ENCODE peak calls at places on chromosomes 2 and 18, in eight cellular contexts. V is transverse colon, Z is HCT116, I is spleen, G is A549, Y is Peyer's patch, E is heart left ventricle, N is right lobe of liver. T is an unnamed sample.

GRCh38 chr2:101613073-101613704 is 84.3 kb upstream of the MAP4K4 start:
- DNase-seq in V (no peak), Z (no peak), I (no peak), G (no peak), Y (no peak), E (no peak), N (no peak), T (peak)

GRCh38 chr2:39275016-39275415 is 31.2 kb upstream of the CDKL4 start:
- DNase-seq in V (no peak), Z (no peak), I (no peak), G (no peak), Y (no peak), E (no peak), N (no peak), T (no peak)

GRCh38 chr2:186919272-186919671 is 70.3 kb upstream of the ZSWIM2 start:
- DNase-seq in V (no peak), Z (peak), I (no peak), G (no peak), Y (no peak), E (no peak), N (no peak), T (no peak)

GRCh38 chr2:102230410-102230909 is 43.6 kb downstream of the IL1RL2 start:
- DNase-seq in V (no peak), Z (no peak), I (no peak), G (no peak), Y (no peak), E (no peak), N (no peak), T (no peak)

GRCh38 chr18:10400534-10400933 is 53.9 kb upstream of the APCDD1 start:
- DNase-seq in V (no peak), Z (no peak), I (no peak), G (no peak), Y (no peak), E (no peak), N (no peak), T (no peak)

GRCh38 chr18:457533-457932 is 43.0 kb downstream of the COLEC12 start:
- DNase-seq in V (no peak), Z (no peak), I (no peak), G (no peak), Y (no peak), E (no peak), N (no peak), T (no peak)

GRCh38 chr18:7711495-7711894 is 144.4 kb downstream of the PTPRM start:
- DNase-seq in V (no peak), Z (no peak), I (no peak), G (no peak), Y (no peak), E (no peak), N (no peak), T (no peak)

GRCh38 chr2:36849265-36849664 is 117.1 kb downstream of the STRN start:
- DNase-seq in V (no peak), Z (no peak), I (no peak), G (no peak), Y (no peak), E (no peak), N (no peak), T (no peak)

GRCh38 chr2:68907232-68907922 is 36.2 kb upstream of the BMP10 start:
- DNase-seq in V (no peak), Z (no peak), I (no peak), G (no peak), Y (no peak), E (no peak), N (no peak), T (no peak)

GRCh38 chr2:174997110-174997509 is 8.1 kb downstream of the CHN1 start:
- DNase-seq in V (no peak), Z (no peak), I (no peak), G (no peak), Y (no peak), E (no peak), N (no peak), T (no peak)

GRCh38 chr2:174334781-174335604 is at the start of gene SP9:
- DNase-seq in V (peak), Z (no peak), I (no peak), G (peak), Y (no peak), E (no peak), N (no peak), T (no peak)

DNA sequence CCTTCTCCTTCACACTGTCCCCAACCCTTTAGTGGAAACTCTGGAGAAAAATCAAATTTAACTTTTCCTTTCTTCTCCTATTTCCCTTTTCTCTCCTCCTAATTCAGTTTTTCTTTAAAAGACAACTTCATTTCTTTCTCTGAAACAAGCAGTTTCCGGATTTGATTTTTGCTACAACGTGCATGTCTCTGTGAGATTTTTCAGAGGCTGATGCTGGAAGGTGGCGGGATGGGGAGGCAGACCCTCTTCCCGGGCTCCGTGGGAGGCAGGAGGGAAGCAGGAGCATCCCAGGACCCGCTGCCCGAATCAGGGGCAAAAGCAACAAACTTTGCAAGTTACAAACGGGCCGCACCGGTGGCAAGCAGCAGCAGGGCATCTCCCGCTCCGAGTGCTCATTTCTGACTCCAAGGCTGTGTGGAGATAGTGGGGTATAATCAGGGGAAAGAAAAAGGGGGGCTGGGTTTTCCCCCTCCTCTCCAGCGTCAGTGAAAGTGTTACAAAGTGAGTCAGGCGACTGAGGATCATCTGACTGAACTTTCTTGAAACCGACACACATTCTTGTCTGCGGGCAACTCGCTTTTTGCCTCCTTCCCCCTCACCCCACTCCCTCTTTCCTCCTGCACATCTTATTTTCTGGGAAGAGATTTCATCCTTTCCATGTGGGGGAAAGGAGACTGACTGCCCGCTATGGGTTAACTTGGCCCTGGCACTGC is 6.4 kb downstream of the ZEB2 start:
- DNase-seq in V (no peak), Z (no peak), I (peak), G (no peak), Y (no peak), E (peak), N (no peak), T (no peak)
- TF ChIP-seq POLR2A in V (peak), Z (no peak), I (no peak), G (no peak), Y (no peak), E (peak), N (peak), T (no peak)

GRCh38 chr2:9547272-9547991 is 8.2 kb downstream of the ADAM17 start:
- DNase-seq in V (no peak), Z (no peak), I (no peak), G (no peak), Y (no peak), E (no peak), N (no peak), T (no peak)

GRCh38 chr2:9548506-9548905 is 7.1 kb downstream of the ADAM17 start:
- DNase-seq in V (no peak), Z (no peak), I (no peak), G (no peak), Y (no peak), E (no peak), N (no peak), T (no peak)

GRCh38 chr2:9545502-9545901 is 10.1 kb downstream of the ADAM17 start:
- DNase-seq in V (no peak), Z (no peak), I (no peak), G (no peak), Y (no peak), E (no peak), N (no peak), T (no peak)

GRCh38 chr2:9539530-9539929 is 16.1 kb downstream of the ADAM17 start:
- DNase-seq in V (no peak), Z (no peak), I (no peak), G (no peak), Y (no peak), E (no peak), N (no peak), T (no peak)

GRCh38 chr2:9543557-9543956 is 12.1 kb downstream of the ADAM17 start:
- DNase-seq in V (no peak), Z (no peak), I (no peak), G (no peak), Y (no peak), E (no peak), N (no peak), T (no peak)
- TF ChIP-seq CTCF in V (no peak), Z (no peak), I (no peak), G (no peak), Y (no peak), E (no peak), N (no peak), T (no peak)

GRCh38 chr2:241227635-241227993 is 39.1 kb downstream of the ANO7 start:
- DNase-seq in V (no peak), Z (no peak), I (no peak), G (no peak), Y (no peak), E (no peak), N (no peak), T (no peak)

GRCh38 chr2:241230435-241230834 is 42.0 kb downstream of the ANO7 start:
- DNase-seq in V (no peak), Z (no peak), I (peak), G (no peak), Y (no peak), E (no peak), N (no peak), T (no peak)

GRCh38 chr2:241229563-241230401 is 41.3 kb downstream of the ANO7 start:
- DNase-seq in V (no peak), Z (no peak), I (peak), G (no peak), Y (no peak), E (no peak), N (no peak), T (no peak)

GRCh38 chr2:241228081-241228859 is 39.8 kb downstream of the ANO7 start:
- DNase-seq in V (no peak), Z (no peak), I (peak), G (no peak), Y (no peak), E (no peak), N (no peak), T (no peak)

GRCh38 chr2:241228860-241229516 is 40.5 kb downstream of the ANO7 start:
- DNase-seq in V (no peak), Z (no peak), I (peak), G (no peak), Y (no peak), E (peak), N (no peak), T (no peak)
- TF ChIP-seq POLR2A in V (no peak), Z (no peak), I (no peak), G (no peak), Y (no peak), E (no peak), N (no peak), T (no peak)

GRCh38 chr2:73931531-73932500 is 5.1 kb downstream of the DGUOK start:
- DNase-seq in V (no peak), Z (no peak), I (no peak), G (no peak), Y (no peak), E (no peak), N (no peak), T (no peak)
- TF ChIP-seq CTCF in V (no peak), Z (no peak), I (no peak), G (no peak), Y (no peak), E (no peak), N (no peak), T (no peak)

GRCh38 chr2:203155406-203155805 is 83.4 kb upstream of the CYP20A1 start:
- DNase-seq in V (no peak), Z (peak), I (no peak), G (no peak), Y (no peak), E (no peak), N (no peak), T (no peak)
- TF ChIP-seq POLR2A in V (no peak), Z (no peak), I (no peak), G (no peak), Y (no peak), E (no peak), N (no peak), T (no peak)

DNA sequence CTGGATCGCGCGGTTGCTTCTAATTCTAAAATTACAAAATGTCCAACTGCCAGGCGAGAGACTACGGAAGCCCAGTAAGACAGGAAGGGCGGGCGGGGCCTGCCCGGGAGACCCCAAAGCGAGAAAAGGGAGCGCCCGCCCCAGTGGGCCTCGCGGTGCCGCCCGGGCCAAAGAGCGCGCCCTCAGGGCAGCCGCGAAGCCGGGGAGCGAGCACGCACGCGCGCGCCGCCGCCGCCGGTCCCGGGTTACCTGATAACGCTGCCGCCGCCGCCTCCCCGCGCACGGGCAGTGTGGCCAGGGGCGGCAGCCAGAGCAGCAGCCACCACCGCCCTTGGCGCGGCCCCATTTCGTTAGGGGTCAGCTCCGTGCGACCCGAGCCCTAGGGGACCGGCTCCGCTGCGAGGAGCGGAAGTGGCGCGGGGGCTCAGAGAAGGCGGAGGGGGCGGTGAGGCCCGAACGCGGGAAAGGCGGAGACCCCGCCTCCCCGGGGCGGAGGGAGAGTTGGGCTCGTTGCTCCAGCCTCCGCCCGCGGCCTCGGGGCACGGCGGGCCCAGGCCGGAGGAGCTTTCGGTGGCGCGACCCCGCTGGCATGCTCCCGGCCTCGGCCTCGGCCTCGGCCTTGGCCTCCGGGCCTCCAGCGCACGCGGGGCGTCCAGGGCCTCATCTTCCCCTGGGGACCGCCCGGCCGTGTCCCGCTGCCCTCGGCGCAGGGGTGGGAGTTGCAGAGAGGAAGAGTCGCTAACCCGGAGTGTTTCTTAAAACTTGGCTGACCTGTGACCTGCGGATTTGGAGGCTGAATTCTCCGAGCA is at the start of gene NEMP2:
- DNase-seq in V (peak), Z (no peak), I (peak), G (peak), Y (peak), E (peak), N (peak), T (peak)
- TF ChIP-seq CTCF in V (no peak), Z (no peak), I (no peak), G (no peak), Y (no peak), E (no peak), N (no peak), T (no peak)

DNA sequence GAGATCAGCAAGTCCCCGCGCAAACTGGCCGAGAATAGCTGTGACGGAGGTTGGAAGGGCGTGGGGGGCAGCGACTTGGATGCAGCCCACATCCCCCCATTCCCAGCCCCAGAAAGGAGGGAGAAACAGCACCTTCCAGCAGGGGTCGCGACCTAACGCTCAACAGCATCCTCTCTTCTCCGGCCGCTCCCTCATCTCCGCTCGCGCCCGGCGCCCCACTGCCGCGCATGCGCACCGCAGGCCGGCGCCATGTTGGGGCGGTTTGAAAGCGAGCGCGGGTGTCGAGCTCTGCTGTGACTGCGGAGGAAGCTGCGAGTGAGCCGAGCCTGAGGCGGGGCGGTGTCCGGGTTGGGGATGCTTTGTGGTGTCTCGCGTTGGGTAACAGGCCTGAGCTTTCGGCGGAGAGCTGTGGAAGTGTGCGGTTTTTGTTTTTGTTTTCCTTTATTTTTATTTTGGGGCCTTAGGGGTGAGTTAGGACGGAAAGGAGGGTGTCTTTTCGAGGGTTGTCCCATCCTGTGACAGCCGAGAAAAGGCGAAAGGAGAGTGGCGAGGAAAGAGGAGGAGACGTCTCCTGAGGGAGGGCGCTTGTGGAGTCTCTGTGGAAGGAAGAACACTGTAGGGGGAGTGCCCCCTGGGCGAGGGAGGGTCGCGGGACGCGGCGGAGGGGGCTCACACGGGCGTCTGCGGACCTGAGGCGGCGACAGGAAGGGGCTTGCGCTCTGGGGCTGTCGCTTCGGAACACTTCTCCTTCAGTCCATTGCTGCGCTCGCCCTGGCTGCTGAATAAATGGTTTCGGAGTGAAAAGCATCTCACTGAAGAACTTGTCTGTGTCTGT is at the start of the genes C18orf54 and STARD6:
- DNase-seq in V (peak), Z (peak), I (peak), G (peak), Y (peak), E (peak), N (peak), T (peak)
- TF ChIP-seq POLR2A in V (peak), Z (peak), I (no peak), G (peak), Y (no peak), E (peak), N (no peak), T (no peak)

DNA sequence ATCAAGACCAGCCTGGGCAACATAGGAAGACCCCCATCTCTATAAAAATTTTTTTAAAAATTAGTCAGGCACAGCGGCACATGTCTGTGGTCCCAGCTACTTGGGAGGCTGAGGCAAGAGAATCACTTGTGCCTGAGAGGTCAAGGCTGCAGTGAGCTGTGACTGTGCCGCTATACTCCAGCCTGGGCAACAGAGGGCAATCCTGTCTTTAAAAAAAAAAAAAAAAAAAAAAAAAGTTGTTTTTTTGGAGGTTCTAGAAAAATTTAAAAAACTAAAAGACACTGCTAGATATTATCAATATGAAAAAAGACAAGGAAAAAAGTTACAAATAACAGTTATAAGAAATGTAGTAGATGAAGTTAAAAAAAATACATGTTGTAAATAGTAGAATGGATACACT is 56.1 kb upstream of the C2orf15 start:
- DNase-seq in V (no peak), Z (no peak), I (no peak), G (no peak), Y (no peak), E (no peak), N (no peak), T (no peak)
- TF ChIP-seq CTCF in V (no peak), Z (peak), I (no peak), G (peak), Y (no peak), E (no peak), N (no peak), T (no peak)

GRCh38 chr18:74496508-74497307 is 545 bp downstream of the CNDP2 start:
- DNase-seq in V (peak), Z (peak), I (no peak), G (peak), Y (peak), E (peak), N (no peak), T (peak)
- TF ChIP-seq POLR2A in V (no peak), Z (no peak), I (no peak), G (no peak), Y (peak), E (no peak), N (peak), T (no peak)

GRCh38 chr2:9001778-9002177 is 1.7 kb downstream of the MBOAT2 start:
- DNase-seq in V (no peak), Z (no peak), I (no peak), G (no peak), Y (no peak), E (no peak), N (no peak), T (no peak)
- TF ChIP-seq CTCF in V (no peak), Z (no peak), I (no peak), G (no peak), Y (no peak), E (no peak), N (no peak), T (no peak)